ENCODE peak calls at places on chromosomes 6 and 20, in seven cellular contexts. P, A, N, B, Y, G and X are unnamed samples.

GRCh38 chr20:61881861-61882260 is 183.8 kb downstream of the TAF4 start:
- DNase-seq in A (no peak), B (no peak), G (no peak), P (no peak), Y (no peak), N (no peak), X (no peak)

GRCh38 chr20:45306431-45306982 is at the start of gene RBPJL:
- DNase-seq in P (no peak), Y (no peak), G (no peak), N (peak), B (peak), A (no peak), X (peak)

GRCh38 chr6:156563710-156564109 is 213.5 kb upstream of the ARID1B start:
- DNase-seq in N (no peak), B (no peak), G (no peak), P (no peak), A (peak), Y (no peak), X (no peak)

GRCh38 chr20:44384423-44385027 is 29.0 kb downstream of the HNF4A start:
- DNase-seq in N (peak), B (peak), P (peak), Y (peak), G (peak), A (peak), X (peak)

GRCh38 chr20:20085812-20086211 is 33.5 kb downstream of the CFAP61 start:
- DNase-seq in P (no peak), A (peak), B (no peak), Y (peak), N (no peak), G (no peak), X (no peak)

GRCh38 chr6:34154668-34155447 is 9.0 kb upstream of the GRM4 start:
- DNase-seq in B (peak), G (peak), Y (no peak), P (no peak), N (peak), A (no peak), X (peak)

GRCh38 chr20:10447028-10447427 is 11.9 kb downstream of the SLX4IP start:
- DNase-seq in N (no peak), B (no peak), G (peak), Y (no peak), A (peak), P (peak), X (peak)

GRCh38 chr6:24761193-24761835 is 13.4 kb upstream of the GMNN start:
- DNase-seq in P (no peak), G (no peak), Y (no peak), B (peak), A (no peak), N (no peak), X (no peak)

GRCh38 chr6:143232849-143233248 is 172.2 kb downstream of the AIG1 start:
- DNase-seq in G (no peak), N (no peak), A (peak), Y (no peak), B (peak), P (peak), X (no peak)

GRCh38 chr6:29522241-29522640 is 34.5 kb upstream of the MAS1L start:
- DNase-seq in B (no peak), A (no peak), G (no peak), N (no peak), P (no peak), Y (no peak), X (no peak)

GRCh38 chr6:83365931-83366330 is 64.9 kb downstream of the ME1 start:
- DNase-seq in A (no peak), G (peak), B (no peak), N (no peak), P (no peak), Y (no peak), X (no peak)

GRCh38 chr20:6265204-6265904 is 142.5 kb upstream of the FERMT1 start:
- DNase-seq in Y (peak), N (no peak), A (peak), G (peak), B (peak), P (peak), X (no peak)

GRCh38 chr6:121848523-121849255 is 413.2 kb downstream of the GJA1 start:
- DNase-seq in Y (no peak), B (no peak), P (no peak), A (no peak), G (peak), N (no peak), X (no peak)

GRCh38 chr6:56838965-56839364 is 115.9 kb upstream of the BEND6 start:
- DNase-seq in B (no peak), Y (no peak), G (no peak), N (no peak), P (no peak), A (no peak), X (no peak)

GRCh38 chr6:159008656-159009288 is 8.8 kb upstream of the RSPH3 start:
- DNase-seq in A (peak), G (no peak), N (peak), Y (no peak), B (peak), P (peak), X (no peak)

GRCh38 chr20:47235853-47236638 is 120.5 kb downstream of the ZMYND8 start:
- DNase-seq in A (no peak), Y (no peak), B (no peak), N (no peak), P (no peak), G (no peak), X (no peak)

GRCh38 chr6:79167931-79168694 is 66.4 kb downstream of the HMGN3 start:
- DNase-seq in N (no peak), A (peak), G (peak), P (no peak), Y (no peak), B (no peak), X (no peak)

GRCh38 chr6:86079938-86080337 is 437.3 kb upstream of the SYNCRIP start:
- DNase-seq in B (no peak), N (no peak), A (no peak), Y (no peak), G (no peak), P (no peak), X (no peak)
- H3K4me3 ChIP-seq in B (no peak), N (no peak), A (no peak), Y (no peak), G (no peak), P (no peak), X (no peak)

DNA sequence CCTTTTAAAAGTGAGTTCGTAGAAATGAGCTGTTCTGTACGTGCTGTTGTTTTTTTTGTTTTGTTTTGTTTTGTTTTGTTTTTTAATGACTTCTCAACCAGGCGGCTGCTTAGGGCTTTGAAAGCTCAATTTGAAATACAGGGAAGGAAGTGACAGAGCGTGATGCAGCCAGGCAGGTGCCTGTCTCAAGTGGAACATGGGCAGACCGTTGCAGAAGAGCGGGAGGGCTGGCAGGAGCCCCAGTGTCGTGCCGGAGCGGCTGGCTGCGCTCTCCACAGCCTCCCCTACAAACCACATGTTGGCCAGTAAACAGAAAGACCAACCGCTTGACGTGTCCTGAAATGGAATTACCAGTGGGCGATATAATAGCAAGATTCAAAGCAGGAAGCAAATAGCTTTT is 164.9 kb upstream of the RREB1 start:
- DNase-seq in P (no peak), B (no peak), A (no peak), Y (peak), G (peak), N (peak), X (no peak)
- H3K4me3 ChIP-seq in P (no peak), B (no peak), A (no peak), Y (peak), G (no peak), N (no peak), X (no peak)

GRCh38 chr6:129393659-129394058 is 316.3 kb downstream of the ARHGAP18 start:
- DNase-seq in Y (no peak), G (no peak), P (no peak), A (no peak), N (no peak), B (no peak), X (no peak)
- H3K4me3 ChIP-seq in Y (no peak), G (no peak), P (no peak), A (no peak), N (no peak), B (no peak), X (no peak)

DNA sequence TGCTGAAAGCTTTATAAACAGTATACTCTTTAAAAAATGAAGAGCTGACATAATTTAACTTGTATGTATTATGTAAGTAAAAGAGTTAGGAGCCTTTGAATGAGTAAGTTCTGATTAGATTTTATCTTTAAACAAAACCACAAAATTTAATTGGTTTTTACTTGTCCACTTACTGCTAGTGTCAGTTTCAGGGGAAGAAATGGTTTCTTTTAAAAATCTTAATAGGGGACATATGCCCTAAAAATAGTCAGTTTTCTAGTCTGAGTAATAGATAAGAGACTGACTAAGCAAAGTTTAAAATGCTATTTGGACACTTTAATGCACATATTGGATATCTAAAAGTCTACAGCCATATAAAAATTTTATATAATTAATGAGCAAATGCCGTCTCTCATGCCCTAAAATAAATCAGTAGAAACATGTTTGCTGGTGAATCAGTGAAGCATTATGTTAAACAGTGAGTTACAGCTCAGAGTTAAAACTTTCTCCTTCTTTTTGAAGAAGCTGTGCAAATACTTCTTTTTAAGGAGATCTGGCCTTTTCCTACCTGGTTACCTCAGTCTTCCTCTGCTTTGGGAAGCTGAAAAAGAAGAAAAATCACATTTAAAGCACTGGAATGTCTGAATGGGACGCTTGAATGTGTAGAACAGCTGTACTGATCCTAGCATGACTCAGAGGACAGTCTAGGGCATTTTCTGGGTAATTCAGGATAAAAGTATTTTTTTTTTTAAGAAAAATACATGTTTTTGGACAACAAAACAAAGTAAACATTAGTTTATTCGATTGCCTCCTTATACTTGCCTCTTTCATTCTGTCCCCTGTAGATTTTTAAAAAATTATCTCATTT is 55.3 kb downstream of the CDH26 start:
- DNase-seq in A (peak), G (no peak), B (no peak), Y (no peak), P (no peak), N (no peak), X (no peak)
- H3K4me3 ChIP-seq in A (no peak), G (no peak), B (no peak), Y (no peak), P (no peak), N (no peak), X (no peak)

DNA sequence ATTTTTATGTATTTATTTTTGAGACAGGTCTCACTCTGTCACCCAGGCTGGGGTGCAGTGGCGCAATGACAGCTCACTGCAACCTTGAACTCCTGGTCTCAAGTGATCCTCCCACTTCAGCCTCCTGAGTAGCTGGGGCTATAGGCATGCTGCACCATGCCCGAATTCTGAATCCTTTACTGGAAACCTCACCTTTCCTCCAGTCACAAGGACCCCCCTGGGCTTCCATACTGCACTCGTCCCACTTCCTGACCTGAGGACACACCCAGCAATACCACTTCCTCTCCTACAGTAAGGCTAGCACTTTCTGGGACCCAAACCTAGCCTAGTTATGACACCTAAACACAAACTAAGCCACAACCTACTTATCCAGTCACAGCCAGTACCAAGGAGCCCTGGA is 68.3 kb downstream of the FAM217A start:
- DNase-seq in P (peak), Y (no peak), N (peak), B (no peak), G (no peak), A (peak), X (no peak)
- H3K4me3 ChIP-seq in P (no peak), Y (no peak), N (no peak), B (no peak), G (no peak), A (no peak), X (no peak)

GRCh38 chr6:106973018-106973840 is 1.3 kb downstream of the CD24 start:
- DNase-seq in A (no peak), P (no peak), N (no peak), G (peak), Y (no peak), B (peak), X (peak)
- H3K4me3 ChIP-seq in A (peak), P (peak), N (no peak), G (peak), Y (no peak), B (peak), X (peak)

GRCh38 chr6:112036088-112036637 is 17.7 kb upstream of the CCN6 start:
- DNase-seq in Y (no peak), A (peak), P (no peak), B (no peak), N (no peak), G (no peak), X (no peak)

GRCh38 chr6:112033824-112034223 is 20.1 kb upstream of the CCN6 start:
- DNase-seq in G (no peak), P (no peak), Y (no peak), B (peak), A (no peak), N (no peak), X (no peak)

GRCh38 chr6:112034236-112034990 is 19.5 kb upstream of the CCN6 start:
- DNase-seq in G (no peak), Y (no peak), B (no peak), P (no peak), N (no peak), A (no peak), X (no peak)

GRCh38 chr6:112037783-112038216 is 16.1 kb upstream of the CCN6 start:
- DNase-seq in Y (peak), G (peak), B (no peak), P (no peak), N (no peak), A (peak), X (no peak)

DNA sequence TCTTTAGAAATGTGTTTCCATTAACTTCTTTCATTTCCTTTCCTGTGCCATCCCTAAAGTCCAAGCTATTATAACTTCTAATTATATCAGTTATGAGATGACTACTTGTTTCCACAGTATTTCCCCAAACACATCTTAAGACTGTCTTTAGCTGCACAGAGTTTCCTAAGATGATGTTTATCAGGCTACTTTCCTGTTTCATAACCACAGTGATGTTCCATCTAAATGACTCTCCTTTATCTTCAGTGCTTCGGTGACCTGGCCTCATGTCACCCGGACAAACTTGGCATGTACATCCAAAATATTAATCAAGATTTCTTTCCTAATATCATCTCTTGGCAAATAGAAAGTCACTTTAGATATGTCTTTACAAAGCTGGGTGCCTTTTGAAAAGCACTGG is 18.5 kb upstream of the CCN6 start:
- DNase-seq in P (no peak), N (no peak), A (no peak), Y (no peak), B (no peak), G (no peak), X (no peak)
- H3K4me3 ChIP-seq in P (no peak), N (no peak), A (no peak), Y (no peak), B (no peak), G (no peak), X (no peak)

GRCh38 chr6:166309977-166310376 is 1.8 kb upstream of the PRR18 start:
- DNase-seq in N (no peak), Y (no peak), A (no peak), P (no peak), G (no peak), B (no peak), X (no peak)

GRCh38 chr6:166307981-166308768 is at the start of gene PRR18:
- DNase-seq in Y (no peak), B (peak), P (no peak), A (no peak), G (no peak), N (peak), X (no peak)

GRCh38 chr6:166307082-166307980 is 861 bp downstream of the PRR18 start:
- DNase-seq in B (peak), G (no peak), N (peak), Y (no peak), A (no peak), P (no peak), X (no peak)

GRCh38 chr6:166310634-166311033 is 2.4 kb upstream of the PRR18 start:
- DNase-seq in A (no peak), N (no peak), B (peak), Y (no peak), P (no peak), G (no peak), X (no peak)

GRCh38 chr6:166308769-166309589 is 787 bp upstream of the PRR18 start:
- DNase-seq in N (no peak), A (no peak), Y (no peak), B (peak), G (no peak), P (peak), X (no peak)
- H3K4me3 ChIP-seq in N (no peak), A (no peak), Y (no peak), B (peak), G (no peak), P (peak), X (peak)